ENCODE peak calls at places on chromosome 21, in eight cellular contexts. V, P, R, T, J, C, H and X are unnamed samples.
A peak's percentile ranks its signal among the peaks of the same experiment; 100 is the strongest.

GRCh38 chr21:33080376-33080775 is 10.4 kb downstream of the OLIG1 start:
- DNase-seq in V (no peak), P (no peak), R (no peak), T (no peak), J (no peak), C (no peak), H (no peak), X (no peak)

GRCh38 chr21:43835061-43835460 is 30.0 kb upstream of the AGPAT3 start:
- DNase-seq in V (no peak), P (no peak), R (no peak), T (no peak), J (no peak), C (no peak), H (no peak), X (no peak)

GRCh38 chr21:33640697-33641338 is 723 bp downstream of the CRYZL1 start:
- DNase-seq in V (peak; percentile 14), P (peak; percentile 19), R (peak; percentile 86), T (peak; percentile 41), J (no peak), C (no peak), H (no peak), X (peak; percentile 27)

GRCh38 chr21:24424786-24425185 is 1182.5 kb downstream of the MRPL39 start:
- DNase-seq in V (no peak), P (no peak), R (no peak), T (no peak), J (no peak), C (no peak), H (no peak), X (no peak)

GRCh38 chr21:15224346-15225086 is 159.7 kb upstream of the NRIP1 start:
- DNase-seq in V (no peak), P (no peak), R (no peak), T (peak; percentile 98), J (no peak), C (no peak), H (no peak), X (no peak)

GRCh38 chr21:35468991-35469390 is 419.9 kb upstream of the RUNX1 start:
- DNase-seq in V (no peak), P (no peak), R (no peak), T (no peak), J (no peak), C (no peak), H (no peak), X (no peak)

GRCh38 chr21:17542371-17542992 is 29.6 kb downstream of the CXADR start:
- DNase-seq in V (no peak), P (no peak), R (peak; percentile 3), T (no peak), J (no peak), C (no peak), H (no peak), X (peak; percentile 76)

GRCh38 chr21:38343691-38344090 is 86.9 kb downstream of the KCNJ15 start:
- DNase-seq in V (no peak), P (no peak), R (peak; percentile 70), T (peak; percentile 67), J (no peak), C (no peak), H (no peak), X (peak; percentile 62)

GRCh38 chr21:31804008-31804394 is 68.8 kb upstream of the HUNK start:
- DNase-seq in V (no peak), P (no peak), R (peak; percentile 55), T (no peak), J (no peak), C (no peak), H (no peak), X (no peak)

GRCh38 chr21:37580690-37581089 is 214.1 kb downstream of the DYRK1A start:
- DNase-seq in V (no peak), P (no peak), R (no peak), T (no peak), J (no peak), C (no peak), H (no peak), X (no peak)

GRCh38 chr21:41827951-41828883 is 50.9 kb downstream of the PRDM15 start:
- DNase-seq in V (no peak), P (no peak), R (peak; percentile 89), T (no peak), J (no peak), C (no peak), H (no peak), X (no peak)

GRCh38 chr21:38958940-38959685 is 153.4 kb downstream of the ETS2 start:
- DNase-seq in V (no peak), P (no peak), R (no peak), T (peak; percentile 95), J (no peak), C (no peak), H (no peak), X (no peak)

GRCh38 chr21:45323487-45324380 is 36.0 kb upstream of the POFUT2 start:
- DNase-seq in V (no peak), P (no peak), R (no peak), T (peak; percentile 73), J (no peak), C (no peak), H (no peak), X (no peak)

GRCh38 chr21:32565856-32566465 is 19.4 kb downstream of the TCP10L start:
- DNase-seq in V (no peak), P (no peak), R (no peak), T (peak; percentile 47), J (no peak), C (no peak), H (no peak), X (no peak)

GRCh38 chr21:42012763-42013329 is 2.7 kb upstream of the ZBTB21 start:
- DNase-seq in V (no peak), P (no peak), R (peak; percentile 93), T (no peak), J (no peak), C (no peak), H (no peak), X (no peak)

GRCh38 chr21:45981154-45981606 is 390 bp upstream of the COL6A1 start:
- DNase-seq in V (peak; percentile 52), P (peak; percentile 67), R (peak; percentile 23), T (peak; percentile 88), J (peak; percentile 29), C (peak; percentile 35), H (peak; percentile 59), X (peak; percentile 39)

GRCh38 chr21:42678618-42679295 is 25.3 kb downstream of the PDE9A start:
- DNase-seq in V (no peak), P (no peak), R (no peak), T (no peak), J (no peak), C (no peak), H (no peak), X (no peak)

GRCh38 chr21:44423312-44423821 is 31.9 kb upstream of the LRRC3 start:
- DNase-seq in V (no peak), P (no peak), R (no peak), T (no peak), J (no peak), C (no peak), H (no peak), X (no peak)

GRCh38 chr21:40846566-40847411 is at the start of gene DSCAM:
- DNase-seq in V (no peak), P (peak; percentile 33), R (peak; percentile 45), T (peak; percentile 0), J (no peak), C (no peak), H (no peak), X (no peak)

GRCh38 chr21:33230518-33231324 is 983 bp downstream of the IFNAR2 start:
- DNase-seq in V (peak; percentile 28), P (peak; percentile 45), R (peak; percentile 22), T (peak; percentile 82), J (no peak), C (no peak), H (peak; percentile 32), X (no peak)

GRCh38 chr21:43210454-43211084 is 41.8 kb downstream of the CRYAA start:
- DNase-seq in V (no peak), P (no peak), R (no peak), T (no peak), J (no peak), C (no peak), H (no peak), X (no peak)

GRCh38 chr21:18725653-18726052 is 322.1 kb upstream of the TMPRSS15 start:
- DNase-seq in V (no peak), P (no peak), R (no peak), T (no peak), J (no peak), C (no peak), H (no peak), X (no peak)

GRCh38 chr21:39915881-39916280 is 48.6 kb downstream of the PCP4 start:
- DNase-seq in V (no peak), P (no peak), R (no peak), T (no peak), J (no peak), C (no peak), H (no peak), X (no peak)

GRCh38 chr21:38352536-38353219 is 95.9 kb downstream of the KCNJ15 start:
- DNase-seq in V (peak; percentile 50), P (peak; percentile 16), R (peak; percentile 55), T (peak; percentile 90), J (peak; percentile 7), C (peak; percentile 50), H (peak; percentile 35), X (peak; percentile 8)

GRCh38 chr21:44085491-44086321 is 21.5 kb upstream of the PWP2 start:
- DNase-seq in V (no peak), P (no peak), R (no peak), T (peak; percentile 11), J (no peak), C (no peak), H (no peak), X (no peak)

GRCh38 chr21:25963186-25963585 is 207.4 kb downstream of the APP start:
- DNase-seq in V (no peak), P (no peak), R (no peak), T (peak; percentile 74), J (no peak), C (no peak), H (no peak), X (peak; percentile 32)